ENCODE peak calls at places on chromosome 5, in six cellular contexts. V, Q, K, U, W and I are unnamed samples.

GRCh38 chr5:172417983-172418630 is 36.2 kb downstream of the SH3PXD2B start:
- DNase-seq in Q (no peak), W (peak; percentile 100), V (peak; percentile 90), U (peak; percentile 80), K (peak; percentile 85), I (no peak)

GRCh38 chr5:42887094-42887493 is 75.4 kb upstream of the SELENOP start:
- DNase-seq in U (no peak), Q (no peak), V (peak; percentile 85), K (peak; percentile 79), W (no peak), I (no peak)

GRCh38 chr5:135046661-135047346 is 12.8 kb upstream of the PITX1 start:
- DNase-seq in K (no peak), W (no peak), Q (peak; percentile 75), V (no peak), U (no peak), I (no peak)

GRCh38 chr5:35773936-35774335 is 82.8 kb upstream of the IL7R start:
- DNase-seq in Q (no peak), V (no peak), K (peak; percentile 19), U (no peak), W (peak; percentile 74), I (no peak)

GRCh38 chr5:80763211-80763610 is 108.4 kb upstream of the DHFR start:
- DNase-seq in K (peak; percentile 52), W (peak; percentile 45), V (no peak), Q (no peak), U (no peak), I (no peak)

GRCh38 chr5:173283318-173284288 is 44.6 kb downstream of the STC2 start:
- DNase-seq in U (peak; percentile 62), Q (peak; percentile 89), V (peak; percentile 90), K (peak; percentile 75), W (peak; percentile 45), I (peak; percentile 23)

GRCh38 chr5:134503088-134503936 is 22.2 kb upstream of the JADE2 start:
- DNase-seq in W (peak; percentile 96), Q (peak; percentile 92), U (peak; percentile 98), V (peak; percentile 83), K (peak; percentile 99), I (no peak)

GRCh38 chr5:155064580-155064979 is 51.0 kb downstream of the KIF4B start:
- DNase-seq in Q (no peak), V (no peak), K (no peak), U (no peak), W (no peak), I (no peak)

GRCh38 chr5:14250778-14251711 is 107.9 kb downstream of the TRIO start:
- DNase-seq in K (no peak), V (no peak), U (no peak), W (no peak), Q (no peak), I (no peak)

GRCh38 chr5:33713087-33713486 is 178.7 kb downstream of the ADAMTS12 start:
- DNase-seq in U (no peak), W (peak; percentile 30), Q (no peak), K (no peak), V (no peak), I (no peak)

GRCh38 chr5:53438486-53439472 is 41.6 kb upstream of the FST start:
- DNase-seq in Q (no peak), W (peak; percentile 66), V (no peak), U (no peak), K (peak; percentile 64), I (no peak)

GRCh38 chr5:55338092-55338613 is 30.4 kb downstream of the MTREX start:
- DNase-seq in W (no peak), V (no peak), K (no peak), U (peak; percentile 31), Q (no peak), I (no peak)

GRCh38 chr5:137613554-137614265 is 114.6 kb upstream of the SPOCK1 start:
- DNase-seq in Q (no peak), K (no peak), W (no peak), V (no peak), U (no peak), I (no peak)

GRCh38 chr5:10600629-10601245 is 36.9 kb downstream of the ANKRD33B start:
- DNase-seq in K (peak; percentile 62), U (no peak), Q (no peak), V (no peak), W (no peak), I (peak; percentile 80)

GRCh38 chr5:8945972-8946371 is 599.9 kb downstream of the SEMA5A start:
- DNase-seq in Q (no peak), W (no peak), V (no peak), U (no peak), K (no peak), I (no peak)

GRCh38 chr5:175902013-175902412 is 30.6 kb downstream of the CPLX2 start:
- DNase-seq in U (no peak), Q (no peak), K (no peak), W (no peak), V (no peak), I (no peak)

GRCh38 chr5:95591490-95591901 is 28.4 kb upstream of the GPR150 start:
- DNase-seq in K (peak; percentile 94), Q (no peak), W (peak; percentile 67), V (no peak), U (peak; percentile 69), I (no peak)

GRCh38 chr5:67808340-67808739 is 407.2 kb upstream of the PIK3R1 start:
- DNase-seq in V (no peak), K (no peak), W (no peak), Q (no peak), U (no peak), I (no peak)

GRCh38 chr5:172452398-172453205 is 1.7 kb downstream of the SH3PXD2B start:
- DNase-seq in K (peak; percentile 56), V (peak; percentile 61), Q (peak; percentile 41), W (peak; percentile 68), U (peak; percentile 90), I (no peak)

GRCh38 chr5:6820851-6821479 is 107.7 kb downstream of the TENT4A start:
- DNase-seq in K (no peak), U (no peak), Q (peak; percentile 82), W (peak; percentile 4), V (peak; percentile 67), I (peak; percentile 44)

GRCh38 chr5:3100921-3101551 is 349.6 kb upstream of the IRX2 start:
- DNase-seq in W (no peak), U (no peak), V (no peak), K (no peak), Q (no peak), I (no peak)

GRCh38 chr5:126967808-126968466 is 62.4 kb downstream of the MARCHF3 start:
- DNase-seq in K (no peak), V (no peak), Q (no peak), U (no peak), W (no peak), I (no peak)

GRCh38 chr5:55410840-55411239 is 103.1 kb downstream of the MTREX start:
- DNase-seq in U (no peak), K (no peak), V (no peak), W (no peak), Q (no peak), I (no peak)

GRCh38 chr5:43045236-43045635 is 5.1 kb upstream of the ANXA2R start:
- DNase-seq in Q (peak; percentile 17), U (no peak), K (no peak), W (no peak), V (no peak), I (no peak)

GRCh38 chr5:14946813-14947640 is 75.4 kb upstream of the ANKH start:
- DNase-seq in U (peak; percentile 30), W (peak; percentile 14), K (peak; percentile 40), Q (peak; percentile 66), V (peak; percentile 38), I (peak; percentile 30)

DNA sequence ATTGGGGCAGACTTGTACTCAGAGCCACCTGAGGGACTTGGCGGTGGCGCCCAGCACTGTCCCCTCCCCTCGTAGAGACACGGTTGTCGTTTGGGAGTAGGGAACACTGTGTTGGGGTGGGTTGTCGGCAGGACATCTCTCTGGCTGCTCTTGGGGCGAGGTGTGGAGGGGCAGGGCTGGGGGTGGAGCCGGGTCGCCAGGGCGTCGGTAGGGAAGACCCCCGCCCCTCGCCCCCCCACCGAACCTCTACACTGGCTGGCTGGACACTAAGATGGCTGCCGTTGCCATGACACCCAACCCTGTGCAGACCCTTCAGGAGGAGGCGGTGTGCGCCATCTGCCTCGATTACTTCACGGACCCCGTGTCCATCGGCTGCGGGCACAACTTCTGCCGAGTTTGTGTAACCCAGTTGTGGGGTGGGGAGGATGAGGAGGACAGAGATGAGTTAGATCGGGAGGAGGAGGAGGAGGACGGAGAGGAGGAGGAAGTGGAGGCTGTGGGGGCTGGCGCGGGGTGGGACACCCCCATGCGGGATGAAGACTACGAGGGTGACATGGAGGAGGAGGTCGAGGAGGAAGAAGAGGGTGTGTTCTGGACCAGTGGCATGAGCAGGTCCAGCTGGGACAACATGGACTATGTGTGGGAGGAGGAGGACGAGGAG is 778 bp downstream of the TRIM41 start:
- DNase-seq in U (no peak), Q (peak; percentile 93), V (peak; percentile 78), W (peak; percentile 51), K (no peak), I (peak; percentile 63)
- H3K27ac ChIP-seq in U (peak overlapping the region; percentile 88), Q (peak overlapping the region; percentile 80), V (peak overlapping the region; percentile 98), W (peak overlapping the region; percentile 86), K (peak overlapping the region; percentile 70), I (peak overlapping the region; percentile 97)

GRCh38 chr5:169171495-169171894 is 129.4 kb downstream of the SLIT3 start:
- DNase-seq in W (no peak), Q (peak; percentile 85), V (no peak), K (no peak), U (no peak), I (no peak)
- H3K4me3 ChIP-seq in W (no peak overlapping the region), Q (no peak overlapping the region), V (no peak overlapping the region), K (no peak overlapping the region), U (no peak overlapping the region), I (no peak overlapping the region)

GRCh38 chr5:89929834-89930233 is 479.7 kb downstream of the CETN3 start:
- DNase-seq in W (no peak), V (no peak), Q (peak; percentile 24), K (no peak), U (peak; percentile 3), I (no peak)

GRCh38 chr5:89930591-89931383 is 478.8 kb downstream of the CETN3 start:
- DNase-seq in U (peak; percentile 88), K (peak; percentile 60), W (peak; percentile 50), Q (peak; percentile 37), V (no peak), I (no peak)

GRCh38 chr5:89936576-89936975 is 473.0 kb downstream of the CETN3 start:
- DNase-seq in U (no peak), K (peak; percentile 12), V (no peak), W (no peak), Q (no peak), I (no peak)

GRCh38 chr5:89932771-89933181 is 476.8 kb downstream of the CETN3 start:
- DNase-seq in U (peak; percentile 63), Q (peak; percentile 43), K (no peak), W (no peak), V (no peak), I (no peak)

GRCh38 chr5:89934069-89934468 is 475.5 kb downstream of the CETN3 start:
- DNase-seq in Q (no peak), U (no peak), V (no peak), W (no peak), K (no peak), I (no peak)
- H3K4me2 ChIP-seq in Q (no peak overlapping the region), U (no peak overlapping the region), V (no peak overlapping the region), W (no peak overlapping the region), K (no peak overlapping the region), I (no peak overlapping the region)

DNA sequence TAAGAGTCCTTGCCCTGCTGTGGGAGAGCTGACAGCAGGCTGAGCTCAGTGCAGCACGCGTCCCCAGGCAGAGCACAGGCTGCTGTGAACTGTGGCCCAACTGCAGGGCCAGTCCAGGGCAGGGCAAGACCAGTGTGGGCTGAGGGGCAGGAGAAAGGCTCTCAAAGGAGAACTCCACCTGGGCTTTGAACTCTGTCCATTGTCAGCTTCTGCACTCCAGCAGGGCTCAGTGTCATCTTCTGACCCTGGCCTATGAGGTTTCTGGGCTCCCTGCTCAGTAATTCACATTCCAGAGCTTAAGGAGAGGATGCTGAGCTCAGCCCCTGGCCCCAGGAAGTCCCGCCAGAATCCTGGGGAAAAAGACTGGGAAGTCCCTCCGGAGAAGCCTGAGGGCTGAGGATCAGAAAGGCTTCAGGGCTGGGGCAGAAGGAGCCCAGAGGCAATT is 37.4 kb downstream of the LHFPL2 start:
- DNase-seq in W (no peak), K (no peak), V (peak; percentile 33), Q (peak; percentile 94), U (no peak), I (no peak)
- H3K27ac ChIP-seq in W (no peak overlapping the region), K (no peak overlapping the region), V (peak overlapping the region; percentile 8), Q (no peak overlapping the region), U (no peak overlapping the region), I (no peak overlapping the region)